ENCODE peak calls at places on chromosomes 13 and 19, in nine cellular contexts. U, A, O, Z, P, K, E, L and X are unnamed samples.
A peak's percentile ranks its signal among the peaks of the same experiment; 100 is the strongest.

GRCh38 chr19:2239173-2239572 is 2.5 kb downstream of the SF3A2 start:
- DNase-seq in U (peak; percentile 42), A (no peak), O (no peak), Z (no peak), P (no peak), K (no peak), E (no peak), L (no peak), X (no peak)

GRCh38 chr13:71861769-71862168 is 5.2 kb downstream of the DACH1 start:
- DNase-seq in U (no peak), A (no peak), O (no peak), Z (no peak), P (no peak), K (no peak), E (no peak), L (no peak), X (no peak)

GRCh38 chr13:113666951-113667701 is at the start of gene GRK1:
- DNase-seq in U (no peak), A (peak; percentile 94), O (no peak), Z (no peak), P (peak; percentile 28), K (no peak), E (no peak), L (no peak), X (peak; percentile 22)

GRCh38 chr13:74986609-74987008 is 495.4 kb downstream of the TBC1D4 start:
- DNase-seq in U (no peak), A (no peak), O (no peak), Z (no peak), P (no peak), K (no peak), E (no peak), L (no peak), X (no peak)

GRCh38 chr19:55492362-55492944 is 4.2 kb downstream of the SSC5D start:
- DNase-seq in U (no peak), A (no peak), O (no peak), Z (no peak), P (no peak), K (no peak), E (no peak), L (no peak), X (no peak)

GRCh38 chr19:38656171-38656981 is 8.9 kb downstream of the ACTN4 start:
- DNase-seq in U (no peak), A (no peak), O (no peak), Z (no peak), P (no peak), K (no peak), E (no peak), L (peak; percentile 61), X (no peak)

GRCh38 chr13:30880756-30881155 is 25.3 kb upstream of the MEDAG start:
- DNase-seq in U (no peak), A (no peak), O (peak; percentile 71), Z (no peak), P (no peak), K (no peak), E (no peak), L (no peak), X (no peak)

GRCh38 chr13:93951153-93951552 is 528.3 kb downstream of the DCT start:
- DNase-seq in U (no peak), A (no peak), O (no peak), Z (no peak), P (no peak), K (no peak), E (no peak), L (no peak), X (no peak)

GRCh38 chr13:35140321-35140720 is 198.3 kb downstream of the NBEA start:
- DNase-seq in U (no peak), A (no peak), O (no peak), Z (no peak), P (no peak), K (no peak), E (no peak), L (no peak), X (no peak)

DNA sequence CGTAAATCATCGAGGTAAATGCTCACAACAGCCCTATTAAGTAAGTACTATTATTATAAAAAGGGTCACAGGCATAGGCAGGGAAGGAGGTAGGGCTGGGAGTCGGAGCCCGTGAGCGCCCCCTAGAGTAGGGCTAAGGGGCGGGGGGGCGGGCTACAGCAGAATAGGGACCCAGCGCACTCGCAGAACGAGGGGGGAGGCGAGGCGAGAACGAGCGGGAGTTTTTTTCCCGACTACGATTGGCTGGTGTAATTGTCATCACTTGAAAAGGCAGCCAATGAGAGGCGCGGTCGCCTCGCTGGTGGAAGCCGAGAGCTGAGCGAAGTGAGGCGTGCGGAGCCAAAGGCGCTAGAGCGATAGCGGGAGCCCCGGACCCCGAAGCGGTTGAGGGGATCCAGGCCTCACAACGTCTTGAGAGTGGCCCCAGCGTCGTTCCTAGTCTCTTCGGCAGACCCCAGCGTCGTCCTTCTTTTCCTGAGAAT is 24.2 kb downstream of the KEAP1 start:
- DNase-seq in U (peak; percentile 41), A (peak; percentile 91), O (peak; percentile 57), Z (no peak), P (peak; percentile 95), K (peak; percentile 87), E (peak; percentile 26), L (peak; percentile 74), X (peak; percentile 61)
- TF ChIP-seq CTCF in U (peak; percentile 56), A (peak; percentile 82), O (peak; percentile 32), Z (peak; percentile 27), P (peak; percentile 75), K (peak; percentile 93), E (peak; percentile 58), L (peak; percentile 57), X (peak; percentile 67)

DNA sequence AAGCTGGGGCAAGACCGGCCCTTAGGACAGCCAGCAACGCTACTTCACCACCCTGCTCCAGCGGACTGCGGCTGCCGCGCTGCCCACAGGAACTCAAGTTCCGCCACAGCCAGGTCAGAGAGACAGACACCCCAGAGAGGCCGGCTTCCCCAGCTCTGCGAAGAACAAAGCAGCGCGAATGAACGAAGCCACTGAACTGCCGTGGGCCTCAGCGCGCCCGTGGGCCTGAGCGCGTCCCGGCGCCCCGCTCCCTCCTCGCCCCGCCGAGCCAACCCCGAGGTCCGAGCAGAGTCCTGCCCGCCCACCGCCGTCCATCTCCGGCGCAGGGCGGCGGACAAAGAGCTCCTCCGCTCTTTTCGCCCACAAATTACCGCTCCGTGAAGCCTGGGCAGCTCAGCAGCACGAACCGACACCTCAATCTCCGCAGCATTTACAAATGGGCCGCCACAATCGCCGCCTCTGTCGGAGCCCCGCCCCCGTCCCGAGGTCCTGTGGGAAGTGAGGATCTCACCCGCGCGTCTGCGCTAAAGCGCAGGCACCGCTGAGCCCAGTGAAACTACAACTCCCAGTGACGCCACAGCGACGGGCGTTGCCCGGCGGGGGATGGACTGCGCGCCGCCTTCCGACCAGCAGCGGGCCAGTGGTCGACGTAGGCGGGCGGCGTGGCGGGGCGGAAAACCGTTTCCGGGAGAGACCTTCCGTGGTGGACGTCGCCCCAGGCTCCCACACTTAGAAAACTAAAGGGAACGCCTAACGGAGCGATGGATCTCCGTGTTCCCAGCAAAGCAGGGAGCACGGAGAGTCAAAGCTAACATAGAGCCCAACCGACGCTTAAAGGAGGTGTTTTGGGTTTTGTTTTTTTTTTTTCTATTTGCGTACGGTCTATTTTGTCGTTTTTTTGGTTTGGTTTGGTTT is 158.7 kb downstream of the RNF17 start:
- DNase-seq in U (peak; percentile 97), A (peak; percentile 98), O (peak; percentile 93), Z (peak; percentile 89), P (peak; percentile 98), K (peak; percentile 88), E (peak; percentile 89), L (peak; percentile 99), X (peak; percentile 92)
- TF ChIP-seq CTCF in U (no peak), A (no peak), O (no peak), Z (no peak), P (no peak), K (no peak), E (no peak), L (no peak), X (peak; percentile 31)

GRCh38 chr13:102651892-102652291 is 43.0 kb downstream of the METTL21C start:
- DNase-seq in U (no peak), A (no peak), O (no peak), Z (no peak), P (no peak), K (no peak), E (no peak), L (no peak), X (no peak)

GRCh38 chr13:102651392-102651791 is 43.5 kb downstream of the METTL21C start:
- DNase-seq in U (no peak), A (no peak), O (no peak), Z (no peak), P (no peak), K (no peak), E (no peak), L (no peak), X (no peak)

GRCh38 chr13:102650444-102650843 is 44.4 kb downstream of the METTL21C start:
- DNase-seq in U (no peak), A (no peak), O (no peak), Z (no peak), P (no peak), K (no peak), E (no peak), L (no peak), X (no peak)

GRCh38 chr13:102645701-102646100 is 48.9 kb downstream of the TPP2 start:
- DNase-seq in U (no peak), A (no peak), O (no peak), Z (no peak), P (no peak), K (no peak), E (no peak), L (no peak), X (no peak)

DNA sequence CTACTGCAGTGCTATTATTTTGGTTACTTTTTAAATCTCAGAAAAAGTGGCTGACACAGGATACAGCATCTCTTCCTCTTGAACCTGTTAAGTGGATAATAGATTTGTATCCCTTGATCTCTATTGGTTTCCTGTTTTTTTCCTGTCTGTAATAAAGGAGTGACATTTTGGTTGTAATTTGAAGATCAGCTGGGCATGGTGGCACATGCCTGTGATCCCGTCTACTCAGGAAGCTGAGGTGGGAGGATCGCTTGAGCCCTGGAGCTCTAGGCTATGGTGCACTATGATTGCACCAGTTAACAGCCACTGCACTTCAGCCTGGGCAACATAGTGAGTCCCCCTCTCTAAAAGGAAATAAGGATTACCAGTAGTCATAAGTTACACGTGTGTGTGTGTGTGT is 46.8 kb downstream of the METTL21C start:
- DNase-seq in U (no peak), A (no peak), O (no peak), Z (no peak), P (no peak), K (no peak), E (no peak), L (no peak), X (no peak)
- TF ChIP-seq CTCF in U (no peak), A (no peak), O (no peak), Z (no peak), P (no peak), K (no peak), E (no peak), L (no peak), X (no peak)

DNA sequence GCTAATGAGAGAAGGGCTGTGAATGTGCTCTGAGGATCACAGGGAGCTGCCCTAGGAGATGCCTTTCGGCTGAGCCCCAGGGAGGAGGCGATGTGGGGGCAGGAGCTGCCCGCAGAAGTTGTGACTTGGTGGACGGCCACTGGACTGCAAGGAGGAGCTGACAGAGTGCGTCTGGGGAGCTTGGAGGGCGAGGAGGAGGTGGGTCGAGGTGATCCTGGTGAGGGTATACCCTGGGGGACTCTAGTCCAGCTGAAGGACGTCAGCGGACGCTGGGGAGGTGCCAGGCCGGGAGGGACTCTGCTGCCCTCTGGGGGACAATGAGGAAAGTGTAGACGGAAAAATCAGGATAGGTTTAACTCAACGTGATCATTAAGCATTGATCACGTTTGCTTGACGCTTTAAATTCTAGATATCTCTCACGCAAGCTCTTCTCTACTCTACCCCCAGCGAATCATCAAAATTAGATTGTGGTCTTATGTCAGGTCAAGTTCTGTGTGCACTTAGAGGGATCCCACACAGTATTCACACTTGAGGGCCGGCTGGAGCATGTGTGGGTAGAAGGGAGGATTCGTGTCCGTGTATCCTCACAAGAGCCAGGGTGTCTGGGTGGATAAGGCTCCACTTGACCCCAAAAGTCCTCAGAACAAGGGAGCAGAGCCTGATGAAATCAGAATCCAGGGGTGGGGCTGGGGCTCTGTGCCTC is 3.3 kb upstream of the CEACAM7 start:
- DNase-seq in U (no peak), A (no peak), O (no peak), Z (no peak), P (no peak), K (peak; percentile 15), E (no peak), L (peak; percentile 7), X (no peak)
- TF ChIP-seq CTCF in U (peak; percentile 76), A (peak; percentile 51), O (peak; percentile 56), Z (peak; percentile 72), P (peak; percentile 66), K (peak; percentile 59), E (peak; percentile 18), L (peak; percentile 53), X (peak; percentile 45)